ENCODE peak calls at places on chromosomes 3 and 15, in seven cellular contexts. Q is H9, K is trophoblast cell, C is neuronal stem cell, O is mesendoderm, B is mesenchymal stem cell, H is H1. N is an unnamed sample.

GRCh38 chr3:50573566-50574279 is 4.4 kb downstream of the HEMK1 start:
- DNase-seq in K (peak), Q (no peak), B (no peak), H (no peak), O (no peak), C (no peak), N (no peak)

GRCh38 chr3:152026033-152026556 is 152.7 kb downstream of the SUCNR1 start:
- DNase-seq in C (no peak), Q (no peak), B (peak), O (no peak), K (peak), H (no peak), N (peak)

GRCh38 chr3:181253796-181254195 is 264.3 kb upstream of the DNAJC19 start:
- DNase-seq in C (no peak), Q (no peak), B (no peak), H (no peak), O (no peak), K (no peak), N (no peak)

GRCh38 chr15:57503911-57504598 is 87.6 kb upstream of the MYZAP start:
- DNase-seq in O (no peak), Q (no peak), C (no peak), H (no peak), B (no peak), K (peak), N (no peak)

GRCh38 chr3:64290864-64291263 is 65.6 kb upstream of the PRICKLE2 start:
- DNase-seq in Q (no peak), H (no peak), K (peak), B (no peak), C (no peak), O (no peak), N (no peak)

GRCh38 chr3:177914224-177914623 is 622.0 kb upstream of the KCNMB2 start:
- DNase-seq in C (no peak), B (no peak), Q (no peak), H (no peak), K (no peak), O (no peak), N (no peak)

GRCh38 chr3:153165211-153165815 is 3.3 kb downstream of the RAP2B start:
- DNase-seq in K (no peak), B (peak), C (no peak), H (no peak), O (peak), Q (no peak), N (peak)

GRCh38 chr15:70109982-70110381 is 12.3 kb upstream of the TLE3 start:
- DNase-seq in Q (no peak), H (no peak), C (no peak), O (no peak), K (no peak), B (no peak), N (no peak)

GRCh38 chr15:100256096-100256984 is 85.4 kb downstream of the ADAMTS17 start:
- DNase-seq in O (no peak), Q (peak), H (no peak), B (no peak), K (no peak), C (no peak), N (no peak)

GRCh38 chr3:76954412-76954811 is 85.5 kb upstream of the ROBO2 start:
- DNase-seq in O (no peak), Q (no peak), H (no peak), K (no peak), B (no peak), C (no peak), N (peak)

GRCh38 chr3:100041328-100041749 is 73.0 kb downstream of the FILIP1L start:
- DNase-seq in H (no peak), O (peak), B (peak), K (no peak), Q (no peak), C (no peak), N (peak)

GRCh38 chr3:139121513-139122220 is 77.0 kb upstream of the PRR23C start:
- DNase-seq in B (no peak), C (no peak), K (no peak), H (no peak), Q (no peak), O (no peak), N (peak)

GRCh38 chr3:49531218-49531617 is 23.1 kb upstream of the BSN start:
- DNase-seq in Q (no peak), O (no peak), C (no peak), K (no peak), B (no peak), H (no peak), N (no peak)

GRCh38 chr3:40723078-40723660 is 198.4 kb downstream of the ZNF621 start:
- DNase-seq in K (no peak), B (no peak), O (no peak), H (no peak), C (no peak), Q (no peak), N (no peak)

GRCh38 chr3:98884675-98885371 is 16.7 kb downstream of the DCBLD2 start:
- DNase-seq in K (no peak), O (no peak), Q (no peak), C (no peak), B (peak), H (no peak), N (peak)

GRCh38 chr3:44680921-44681455 is 31.5 kb upstream of the ZNF502 start:
- DNase-seq in Q (no peak), O (no peak), C (no peak), B (no peak), H (no peak), K (peak), N (no peak)

GRCh38 chr15:29968099-29968892 is 114.5 kb upstream of the GOLGA8J start:
- DNase-seq in O (peak), K (no peak), Q (peak), H (no peak), C (peak), B (no peak), N (no peak)

GRCh38 chr15:84819291-84819768 is 2.2 kb downstream of the ALPK3 start:
- DNase-seq in Q (no peak), C (no peak), K (no peak), B (peak), O (peak), H (no peak), N (no peak)

GRCh38 chr15:66221126-66221525 is 32.4 kb downstream of the MEGF11 start:
- DNase-seq in C (no peak), H (no peak), O (no peak), K (no peak), Q (no peak), B (no peak), N (no peak)

GRCh38 chr3:41632705-41633104 is 329.2 kb downstream of the ULK4 start:
- DNase-seq in C (no peak), H (no peak), Q (no peak), O (no peak), K (no peak), B (no peak), N (no peak)

GRCh38 chr15:70132571-70132970 is 34.9 kb upstream of the TLE3 start:
- DNase-seq in B (no peak), K (no peak), C (no peak), Q (no peak), O (no peak), H (no peak), N (no peak)

GRCh38 chr3:3998140-3998977 is 199.1 kb downstream of the LRRN1 start:
- DNase-seq in Q (peak), O (peak), H (peak), B (peak), C (no peak), K (peak), N (no peak)

GRCh38 chr3:162740941-162741596 is 1244.5 kb downstream of the OTOL1 start:
- DNase-seq in Q (peak), O (peak), H (peak), K (no peak), B (no peak), C (no peak), N (no peak)

GRCh38 chr3:30770387-30770786 is 124.1 kb downstream of the GADL1 start:
- DNase-seq in Q (no peak), C (no peak), H (no peak), B (peak), K (peak), O (peak), N (peak)

GRCh38 chr3:120161902-120162301 is 67.7 kb upstream of the GSK3B start:
- DNase-seq in O (no peak), Q (no peak), B (no peak), C (no peak), K (no peak), H (no peak), N (no peak)

GRCh38 chr15:29870495-29871151 is 48.4 kb upstream of the TJP1 start:
- DNase-seq in K (peak), C (no peak), Q (no peak), H (no peak), O (peak), B (peak), N (no peak)

GRCh38 chr3:132347095-132347494 is 29.9 kb downstream of the ACP3 start:
- DNase-seq in O (no peak), B (no peak), Q (no peak), H (no peak), C (no peak), K (peak), N (no peak)

GRCh38 chr3:171000281-171000680 is 26.2 kb downstream of the SLC2A2 start:
- DNase-seq in C (no peak), Q (no peak), B (no peak), H (no peak), K (peak), O (no peak), N (peak)

GRCh38 chr15:69824075-69824876 is 273.4 kb downstream of the TLE3 start:
- DNase-seq in B (no peak), K (no peak), H (no peak), O (no peak), C (no peak), Q (no peak), N (no peak)

GRCh38 chr3:36175113-36175812 is 205.0 kb upstream of the STAC start:
- DNase-seq in O (no peak), K (no peak), H (no peak), Q (no peak), C (no peak), B (no peak), N (no peak)

GRCh38 chr15:93168913-93169312 is 79.9 kb upstream of the RGMA start:
- DNase-seq in B (no peak), O (no peak), Q (no peak), K (no peak), H (no peak), C (no peak), N (no peak)

GRCh38 chr3:58874795-58875194 is 175.0 kb downstream of the CFAP20DC start:
- DNase-seq in B (no peak), H (no peak), K (no peak), Q (no peak), O (no peak), C (no peak), N (peak)

GRCh38 chr3:111859974-111860859 is 1.2 kb downstream of the PHLDB2 start:
- DNase-seq in C (peak), B (peak), H (peak), Q (peak), K (peak), O (peak), N (peak)

GRCh38 chr3:128488995-128489859 is 3.8 kb downstream of the GATA2 start:
- DNase-seq in C (no peak), H (no peak), O (peak), B (peak), Q (peak), K (no peak), N (no peak)

GRCh38 chr3:67000006-67000405 is 1.9 kb downstream of the KBTBD8 start:
- DNase-seq in H (no peak), C (no peak), B (peak), O (no peak), K (no peak), Q (no peak), N (peak)

GRCh38 chr15:81189583-81190283 is 6.9 kb upstream of the IL16 start:
- DNase-seq in H (no peak), C (no peak), Q (no peak), O (no peak), K (peak), B (peak), N (peak)

GRCh38 chr3:143170676-143171075 is 51.1 kb downstream of the CHST2 start:
- DNase-seq in Q (no peak), K (no peak), B (peak), C (no peak), H (no peak), O (no peak), N (peak)

GRCh38 chr3:101638262-101638745 is 38.6 kb downstream of the ZBTB11 start:
- DNase-seq in B (no peak), H (no peak), Q (peak), K (peak), O (peak), C (no peak), N (no peak)

GRCh38 chr3:53672987-53673386 is 173.2 kb downstream of the CHDH start:
- DNase-seq in K (no peak), H (no peak), O (no peak), C (no peak), Q (no peak), B (no peak), N (no peak)

GRCh38 chr3:126126292-126126691 is 42.4 kb upstream of the SLC41A3 start:
- DNase-seq in B (no peak), O (no peak), C (no peak), K (no peak), Q (peak), H (no peak), N (no peak)

DNA sequence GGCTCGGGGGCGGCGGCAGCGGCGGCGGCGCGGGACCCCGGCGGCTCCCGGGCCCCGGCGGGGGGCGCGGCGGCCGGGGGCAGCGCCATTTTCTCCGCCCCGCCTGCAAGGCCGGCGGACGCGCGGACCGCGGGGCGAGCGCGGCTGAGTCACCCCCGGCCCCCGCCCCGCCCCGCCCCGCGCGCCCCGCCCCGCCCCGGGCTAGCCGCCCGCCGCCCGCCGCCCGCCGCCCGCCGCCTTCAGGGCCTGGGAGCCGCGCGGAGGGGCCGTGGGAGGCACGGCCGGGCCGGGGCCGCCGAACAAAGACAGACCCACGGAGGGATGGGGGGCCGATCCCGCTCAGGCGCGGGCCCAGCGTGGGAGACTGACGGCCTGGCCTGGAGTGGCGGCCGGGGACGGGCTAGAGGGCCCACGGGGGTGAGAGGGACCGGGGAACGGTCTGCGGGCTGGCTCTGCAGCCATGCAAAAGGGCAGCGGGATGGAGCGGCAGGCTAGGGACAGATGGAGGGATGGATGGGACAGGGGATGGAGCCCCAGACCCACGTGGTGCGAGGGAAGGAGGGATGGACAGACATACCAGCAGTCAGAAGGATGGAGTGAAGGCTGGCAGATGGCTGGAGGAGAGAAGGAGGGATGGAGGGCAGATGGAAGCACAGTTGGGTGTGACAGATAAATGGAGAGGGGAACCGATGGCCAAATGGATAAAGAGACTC is at the start of gene EIF4E3:
- DNase-seq in K (no peak), H (no peak), O (peak), C (peak), B (peak), Q (peak), N (peak)
- H2BK5ac ChIP-seq in K (no peak), H (no peak), O (no peak), C (no peak), B (no peak), Q (no peak), N (no peak)

GRCh38 chr3:155843569-155843968 is 10.7 kb downstream of the SLC33A1 start:
- DNase-seq in H (no peak), C (no peak), Q (no peak), K (no peak), B (no peak), O (no peak), N (no peak)
- H2BK5ac ChIP-seq in H (no peak), C (no peak), Q (no peak), K (no peak), B (no peak), O (no peak), N (no peak)

DNA sequence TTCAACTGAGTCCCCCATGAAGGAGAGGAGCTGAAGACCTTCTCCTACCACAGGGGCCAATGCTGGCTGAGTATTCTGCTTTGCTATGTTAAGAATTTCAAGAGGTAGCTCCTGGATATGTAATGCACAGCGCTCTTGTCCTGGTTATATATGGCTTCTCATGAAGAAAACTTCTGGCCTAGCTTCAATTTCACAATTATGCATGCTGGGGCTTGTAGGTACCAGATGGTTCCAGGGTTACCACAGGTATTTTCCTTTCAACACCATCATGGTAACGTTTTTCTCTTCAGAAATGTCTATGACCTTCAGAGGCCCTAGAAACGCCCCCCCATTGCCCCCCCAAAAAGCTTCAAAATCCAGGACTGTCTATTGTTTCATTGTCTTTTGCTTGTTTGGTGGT is 311.7 kb upstream of the ICE2 start:
- DNase-seq in K (no peak), O (no peak), B (no peak), H (no peak), Q (no peak), C (no peak), N (no peak)
- H2BK5ac ChIP-seq in K (no peak), O (no peak), B (no peak), H (no peak), Q (no peak), C (no peak), N (no peak)

GRCh38 chr3:196528639-196529233 is 13.6 kb upstream of the SMCO1 start:
- DNase-seq in Q (peak), B (peak), O (peak), C (peak), K (peak), H (peak), N (peak)
- H2BK5ac ChIP-seq in Q (no peak), B (peak), O (no peak), C (peak), K (peak), H (peak), N (peak)

DNA sequence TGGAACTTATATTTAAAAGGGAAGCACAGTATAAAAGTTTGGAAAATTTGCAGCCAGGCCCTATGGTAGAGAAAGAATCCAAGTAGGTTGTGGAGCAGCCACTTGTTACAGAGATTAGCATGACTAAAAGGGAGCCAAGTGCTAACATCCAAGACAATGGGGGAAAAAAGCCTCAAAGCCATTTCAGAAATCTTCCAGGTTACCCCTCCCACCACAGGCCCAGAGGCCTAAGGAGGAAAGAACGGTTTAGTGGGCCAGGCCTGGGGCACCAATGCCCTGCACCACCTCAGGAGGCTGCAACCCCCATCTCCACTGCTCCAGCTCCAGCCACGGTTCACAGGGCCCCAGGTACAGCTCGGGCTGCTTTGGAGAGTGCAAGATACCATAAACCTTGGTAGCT is 69.9 kb downstream of the IGF2BP2 start:
- DNase-seq in O (peak), Q (peak), K (no peak), H (no peak), C (no peak), B (no peak), N (no peak)
- H2BK5ac ChIP-seq in O (no peak), Q (no peak), K (no peak), H (no peak), C (no peak), B (no peak), N (no peak)

GRCh38 chr15:38533416-38533915 is 31.1 kb downstream of the RASGRP1 start:
- DNase-seq in K (no peak), O (no peak), C (no peak), Q (no peak), H (no peak), B (no peak), N (no peak)
- H2BK5ac ChIP-seq in K (no peak), O (no peak), C (no peak), Q (no peak), H (no peak), B (no peak), N (no peak)

DNA sequence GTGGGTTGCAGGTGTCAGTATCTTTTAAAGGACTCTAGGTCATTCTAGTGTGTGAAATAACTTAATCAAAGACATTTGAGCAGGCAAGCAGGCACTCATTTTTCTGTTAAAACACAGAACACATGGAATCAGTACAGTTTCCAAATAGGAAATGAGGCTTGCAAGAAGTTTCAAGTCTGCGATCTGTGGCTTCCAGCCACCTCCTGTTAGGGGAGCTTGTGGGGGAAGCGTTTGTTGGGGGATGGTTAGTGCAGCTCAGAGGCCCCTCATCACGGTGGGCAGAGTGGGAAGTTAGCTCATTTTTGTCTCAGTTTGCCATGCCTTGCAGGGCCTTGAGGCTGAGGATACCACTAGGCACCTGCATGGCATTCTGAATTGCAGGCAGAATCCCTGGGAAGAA is 59.9 kb downstream of the SLC6A11 start:
- DNase-seq in C (no peak), H (no peak), B (no peak), O (no peak), Q (no peak), K (no peak), N (no peak)
- H2BK5ac ChIP-seq in C (no peak), H (no peak), B (no peak), O (no peak), Q (no peak), K (no peak), N (no peak)

GRCh38 chr15:45425135-45425534 is 46.8 kb upstream of the GATM start:
- DNase-seq in O (peak), Q (no peak), B (peak), K (no peak), H (no peak), C (no peak), N (peak)
- H2BK5ac ChIP-seq in O (no peak), Q (no peak), B (no peak), K (no peak), H (no peak), C (no peak), N (no peak)